ENCODE peak calls at places on chromosomes 7 and 10, in seven cellular contexts. J is stromal cell of bone marrow, Y is nucleus accumbens, M is fibroblast of mammary gland, T is memory B cell, R is astrocyte of the spinal cord, S is Daoy. V is an unnamed sample.

GRCh38 chr10:33537066-33537465 is 202.6 kb upstream of the NRP1 start:
- DNase-seq in M (peak), T (no peak), J (no peak), Y (no peak), S (no peak), R (peak), V (no peak)

GRCh38 chr10:77836299-77836820 is 90.2 kb downstream of the DLG5 start:
- DNase-seq in J (no peak), T (peak), R (no peak), M (no peak), Y (no peak), S (no peak), V (no peak)

GRCh38 chr10:91597397-91597881 is 35.4 kb downstream of the PPP1R3C start:
- DNase-seq in J (no peak), R (peak), T (no peak), M (no peak), Y (peak), S (no peak), V (no peak)

GRCh38 chr10:30063098-30063497 is 3.7 kb upstream of the JCAD start:
- DNase-seq in R (peak), T (no peak), J (peak), Y (no peak), M (no peak), S (peak), V (peak)

GRCh38 chr7:96547371-96547811 is 162.3 kb downstream of the SEM1 start:
- DNase-seq in Y (no peak), S (peak), R (no peak), T (no peak), M (no peak), J (no peak), V (no peak)

GRCh38 chr7:101783381-101784181 is 33.8 kb upstream of the CUX1 start:
- DNase-seq in R (no peak), S (no peak), J (no peak), Y (peak), M (no peak), T (no peak), V (no peak)

GRCh38 chr7:90892213-90892612 is 296.1 kb downstream of the CDK14 start:
- DNase-seq in R (no peak), J (no peak), T (no peak), S (no peak), M (peak), Y (no peak), V (no peak)

GRCh38 chr7:149820622-149821190 is 17.5 kb upstream of the ZNF862 start:
- DNase-seq in M (no peak), S (no peak), T (no peak), J (no peak), R (no peak), Y (no peak), V (no peak)